ENCODE peak calls at places on chromosome 1, in nine cellular contexts. One of them, this sample, is unnamed.

GRCh38 chr1:204359474-204360255 is at the start of gene PLEKHA6:
- DNase-seq in HFFc6: peak; percentile 52
- DNase-seq in cardiac muscle cell: peak; percentile 61
- DNase-seq in OCI-LY7: no peak
- DNase-seq in GM20000: no peak
- DNase-seq in breast epithelium: no peak
- DNase-seq in MCF 10A: peak; percentile 62
- DNase-seq in brain microvascular endothelial cell: no peak
- DNase-seq in CD14-positive monocyte: no peak
- DNase-seq in this sample: peak; percentile 69

GRCh38 chr1:99465176-99465900 is 180.6 kb upstream of the PALMD start:
- DNase-seq in HFFc6: peak; percentile 87
- DNase-seq in cardiac muscle cell: peak; percentile 50
- DNase-seq in OCI-LY7: no peak
- DNase-seq in GM20000: no peak
- DNase-seq in breast epithelium: no peak
- DNase-seq in MCF 10A: peak; percentile 65
- DNase-seq in brain microvascular endothelial cell: peak; percentile 61
- DNase-seq in CD14-positive monocyte: no peak
- DNase-seq in this sample: no peak

GRCh38 chr1:33735624-33736023 is 128.3 kb upstream of the HMGB4 start:
- DNase-seq in HFFc6: peak; percentile 27
- DNase-seq in cardiac muscle cell: peak; percentile 10
- DNase-seq in OCI-LY7: no peak
- DNase-seq in GM20000: no peak
- DNase-seq in breast epithelium: no peak
- DNase-seq in MCF 10A: no peak
- DNase-seq in brain microvascular endothelial cell: no peak
- DNase-seq in CD14-positive monocyte: no peak
- DNase-seq in this sample: no peak

GRCh38 chr1:215888159-215888558 is 321.1 kb downstream of the KCTD3 start:
- DNase-seq in HFFc6: peak; percentile 25
- DNase-seq in cardiac muscle cell: no peak
- DNase-seq in OCI-LY7: no peak
- DNase-seq in GM20000: no peak
- DNase-seq in breast epithelium: no peak
- DNase-seq in MCF 10A: peak; percentile 43
- DNase-seq in brain microvascular endothelial cell: no peak
- DNase-seq in CD14-positive monocyte: no peak
- DNase-seq in this sample: no peak

GRCh38 chr1:201385299-201385891 is 7.9 kb upstream of the TNNT2 start:
- DNase-seq in HFFc6: no peak
- DNase-seq in cardiac muscle cell: peak; percentile 41
- DNase-seq in OCI-LY7: peak; percentile 63
- DNase-seq in GM20000: peak; percentile 83
- DNase-seq in breast epithelium: peak; percentile 76
- DNase-seq in MCF 10A: peak; percentile 80
- DNase-seq in brain microvascular endothelial cell: peak; percentile 37
- DNase-seq in CD14-positive monocyte: no peak
- DNase-seq in this sample: peak; percentile 71

GRCh38 chr1:94716966-94717365 is 103.2 kb upstream of the SLC44A3 start:
- DNase-seq in HFFc6: no peak
- DNase-seq in cardiac muscle cell: peak; percentile 55
- DNase-seq in OCI-LY7: no peak
- DNase-seq in GM20000: no peak
- DNase-seq in breast epithelium: no peak
- DNase-seq in MCF 10A: no peak
- DNase-seq in brain microvascular endothelial cell: no peak
- DNase-seq in CD14-positive monocyte: no peak
- DNase-seq in this sample: no peak

GRCh38 chr1:110136911-110137310 is 13.4 kb upstream of the SLC6A17 start:
- DNase-seq in HFFc6: no peak
- DNase-seq in cardiac muscle cell: no peak
- DNase-seq in OCI-LY7: no peak
- DNase-seq in GM20000: no peak
- DNase-seq in breast epithelium: no peak
- DNase-seq in MCF 10A: no peak
- DNase-seq in brain microvascular endothelial cell: no peak
- DNase-seq in CD14-positive monocyte: no peak
- DNase-seq in this sample: peak; percentile 67

GRCh38 chr1:20936621-20937020 is 149.5 kb upstream of the HP1BP3 start:
- DNase-seq in HFFc6: no peak
- DNase-seq in cardiac muscle cell: no peak
- DNase-seq in OCI-LY7: no peak
- DNase-seq in GM20000: no peak
- DNase-seq in breast epithelium: no peak
- DNase-seq in MCF 10A: no peak
- DNase-seq in brain microvascular endothelial cell: no peak
- DNase-seq in CD14-positive monocyte: no peak
- DNase-seq in this sample: no peak

GRCh38 chr1:37559080-37559479 is 2.3 kb downstream of the DNALI1 start:
- DNase-seq in HFFc6: no peak
- DNase-seq in cardiac muscle cell: no peak
- DNase-seq in OCI-LY7: no peak
- DNase-seq in GM20000: no peak
- DNase-seq in breast epithelium: no peak
- DNase-seq in MCF 10A: no peak
- DNase-seq in brain microvascular endothelial cell: no peak
- DNase-seq in CD14-positive monocyte: no peak
- DNase-seq in this sample: no peak

GRCh38 chr1:37561794-37562132 is 5.0 kb downstream of the DNALI1 start:
- DNase-seq in HFFc6: peak; percentile 40
- DNase-seq in cardiac muscle cell: peak; percentile 36
- DNase-seq in OCI-LY7: peak; percentile 64
- DNase-seq in GM20000: peak; percentile 51
- DNase-seq in breast epithelium: no peak
- DNase-seq in MCF 10A: peak; percentile 44
- DNase-seq in brain microvascular endothelial cell: peak; percentile 20
- DNase-seq in CD14-positive monocyte: no peak
- DNase-seq in this sample: peak; percentile 54

GRCh38 chr1:37562984-37563383 is 6.2 kb downstream of the DNALI1 start:
- DNase-seq in HFFc6: no peak
- DNase-seq in cardiac muscle cell: no peak
- DNase-seq in OCI-LY7: no peak
- DNase-seq in GM20000: no peak
- DNase-seq in breast epithelium: no peak
- DNase-seq in MCF 10A: no peak
- DNase-seq in brain microvascular endothelial cell: no peak
- DNase-seq in CD14-positive monocyte: no peak
- DNase-seq in this sample: no peak

GRCh38 chr1:37558411-37558810 is 1.7 kb downstream of the DNALI1 start:
- DNase-seq in HFFc6: no peak
- DNase-seq in cardiac muscle cell: no peak
- DNase-seq in OCI-LY7: no peak
- DNase-seq in GM20000: no peak
- DNase-seq in breast epithelium: no peak
- DNase-seq in MCF 10A: no peak
- DNase-seq in brain microvascular endothelial cell: no peak
- DNase-seq in CD14-positive monocyte: no peak
- DNase-seq in this sample: no peak

DNA sequence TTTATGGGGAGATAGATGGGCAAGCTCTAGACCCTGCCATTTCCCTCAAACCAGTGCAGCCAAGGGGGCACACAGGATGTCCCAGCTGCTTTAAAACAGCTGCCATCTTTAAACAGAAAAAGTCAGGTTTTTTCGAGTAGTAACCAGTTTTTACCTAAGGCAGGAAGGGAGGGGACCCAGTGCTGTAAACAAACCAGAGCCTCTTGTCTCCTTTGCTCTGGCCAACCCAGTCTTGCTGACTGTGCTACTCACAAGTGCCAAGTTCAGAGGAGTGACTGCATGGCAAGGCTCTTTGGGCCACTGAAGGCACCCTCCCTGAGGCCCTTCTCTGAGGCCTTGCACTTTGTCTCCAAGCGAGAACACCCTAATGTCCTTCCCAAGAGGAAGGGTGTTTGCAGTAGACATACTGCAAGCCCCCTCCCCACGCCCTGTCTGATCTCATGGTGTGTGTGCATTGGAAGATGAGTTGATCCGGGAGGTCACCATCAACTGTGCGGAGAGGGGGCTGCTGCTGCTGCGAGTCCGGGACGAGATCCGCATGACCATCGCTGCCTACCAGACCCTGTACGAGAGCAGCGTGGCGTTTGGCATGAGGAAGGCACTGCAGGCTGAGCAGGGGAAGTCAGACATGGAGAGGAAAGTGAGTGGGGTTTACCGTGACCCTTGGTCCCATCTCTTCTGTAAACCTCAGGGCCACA is 4.5 kb downstream of the DNALI1 start:
- DNase-seq in HFFc6: no peak
- DNase-seq in cardiac muscle cell: no peak
- DNase-seq in OCI-LY7: no peak
- DNase-seq in GM20000: no peak
- DNase-seq in breast epithelium: no peak
- DNase-seq in MCF 10A: no peak
- DNase-seq in brain microvascular endothelial cell: no peak
- DNase-seq in CD14-positive monocyte: no peak
- DNase-seq in this sample: no peak
- TF ChIP-seq CTCF in HFFc6: no peak
- TF ChIP-seq CTCF in cardiac muscle cell: no peak
- TF ChIP-seq CTCF in OCI-LY7: no peak
- TF ChIP-seq CTCF in GM20000: no peak
- TF ChIP-seq CTCF in breast epithelium: no peak
- TF ChIP-seq CTCF in MCF 10A: no peak
- TF ChIP-seq CTCF in brain microvascular endothelial cell: no peak
- TF ChIP-seq CTCF in CD14-positive monocyte: no peak
- TF ChIP-seq CTCF in this sample: no peak

GRCh38 chr1:221991221-221991620 is 249.3 kb upstream of the DUSP10 start:
- DNase-seq in HFFc6: peak; percentile 33
- DNase-seq in cardiac muscle cell: peak; percentile 43
- DNase-seq in OCI-LY7: no peak
- DNase-seq in GM20000: no peak
- DNase-seq in breast epithelium: no peak
- DNase-seq in MCF 10A: peak; percentile 40
- DNase-seq in brain microvascular endothelial cell: peak; percentile 32
- DNase-seq in CD14-positive monocyte: no peak
- DNase-seq in this sample: no peak

GRCh38 chr1:221994939-221995338 is 253.1 kb upstream of the DUSP10 start:
- DNase-seq in HFFc6: peak; percentile 77
- DNase-seq in cardiac muscle cell: peak; percentile 73
- DNase-seq in OCI-LY7: no peak
- DNase-seq in GM20000: no peak
- DNase-seq in breast epithelium: no peak
- DNase-seq in MCF 10A: no peak
- DNase-seq in brain microvascular endothelial cell: peak; percentile 78
- DNase-seq in CD14-positive monocyte: no peak
- DNase-seq in this sample: no peak

GRCh38 chr1:221992427-221992826 is 250.5 kb upstream of the DUSP10 start:
- DNase-seq in HFFc6: no peak
- DNase-seq in cardiac muscle cell: no peak
- DNase-seq in OCI-LY7: no peak
- DNase-seq in GM20000: no peak
- DNase-seq in breast epithelium: no peak
- DNase-seq in MCF 10A: no peak
- DNase-seq in brain microvascular endothelial cell: no peak
- DNase-seq in CD14-positive monocyte: no peak
- DNase-seq in this sample: peak; percentile 17

GRCh38 chr1:221994274-221994698 is 252.4 kb upstream of the DUSP10 start:
- DNase-seq in HFFc6: peak; percentile 50
- DNase-seq in cardiac muscle cell: no peak
- DNase-seq in OCI-LY7: no peak
- DNase-seq in GM20000: peak; percentile 21
- DNase-seq in breast epithelium: no peak
- DNase-seq in MCF 10A: no peak
- DNase-seq in brain microvascular endothelial cell: peak; percentile 21
- DNase-seq in CD14-positive monocyte: peak; percentile 55
- DNase-seq in this sample: peak; percentile 58

DNA sequence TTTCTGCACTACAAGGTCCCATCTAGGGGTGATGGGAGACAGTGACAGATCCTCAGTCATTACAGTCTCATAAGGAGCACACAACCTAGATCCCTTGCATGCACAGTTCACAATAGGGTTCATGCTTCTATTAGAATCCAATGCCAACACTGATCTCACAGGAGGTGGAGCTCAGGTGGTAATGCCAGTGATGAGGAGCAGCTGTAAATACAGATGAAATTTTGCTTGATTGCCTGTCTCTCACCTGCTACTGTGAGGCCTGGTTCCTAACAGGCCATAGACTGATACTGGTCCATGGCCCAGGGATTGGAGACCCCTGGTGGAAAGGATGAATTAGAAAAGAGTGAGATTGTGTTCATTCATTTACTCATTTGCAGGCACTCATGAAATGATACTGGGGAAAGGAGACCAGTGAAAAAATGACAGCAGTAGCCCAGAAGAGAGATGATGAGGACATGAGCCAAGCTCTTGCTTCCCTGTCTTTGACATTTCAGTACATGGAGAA is 251.6 kb upstream of the DUSP10 start:
- DNase-seq in HFFc6: no peak
- DNase-seq in cardiac muscle cell: no peak
- DNase-seq in OCI-LY7: no peak
- DNase-seq in GM20000: no peak
- DNase-seq in breast epithelium: no peak
- DNase-seq in MCF 10A: no peak
- DNase-seq in brain microvascular endothelial cell: no peak
- DNase-seq in CD14-positive monocyte: no peak
- DNase-seq in this sample: no peak
- TF ChIP-seq CTCF in HFFc6: peak; percentile 36
- TF ChIP-seq CTCF in cardiac muscle cell: no peak
- TF ChIP-seq CTCF in OCI-LY7: peak; percentile 13
- TF ChIP-seq CTCF in GM20000: no peak
- TF ChIP-seq CTCF in breast epithelium: no peak
- TF ChIP-seq CTCF in MCF 10A: no peak
- TF ChIP-seq CTCF in brain microvascular endothelial cell: peak; percentile 26
- TF ChIP-seq CTCF in CD14-positive monocyte: no peak
- TF ChIP-seq CTCF in this sample: no peak

DNA sequence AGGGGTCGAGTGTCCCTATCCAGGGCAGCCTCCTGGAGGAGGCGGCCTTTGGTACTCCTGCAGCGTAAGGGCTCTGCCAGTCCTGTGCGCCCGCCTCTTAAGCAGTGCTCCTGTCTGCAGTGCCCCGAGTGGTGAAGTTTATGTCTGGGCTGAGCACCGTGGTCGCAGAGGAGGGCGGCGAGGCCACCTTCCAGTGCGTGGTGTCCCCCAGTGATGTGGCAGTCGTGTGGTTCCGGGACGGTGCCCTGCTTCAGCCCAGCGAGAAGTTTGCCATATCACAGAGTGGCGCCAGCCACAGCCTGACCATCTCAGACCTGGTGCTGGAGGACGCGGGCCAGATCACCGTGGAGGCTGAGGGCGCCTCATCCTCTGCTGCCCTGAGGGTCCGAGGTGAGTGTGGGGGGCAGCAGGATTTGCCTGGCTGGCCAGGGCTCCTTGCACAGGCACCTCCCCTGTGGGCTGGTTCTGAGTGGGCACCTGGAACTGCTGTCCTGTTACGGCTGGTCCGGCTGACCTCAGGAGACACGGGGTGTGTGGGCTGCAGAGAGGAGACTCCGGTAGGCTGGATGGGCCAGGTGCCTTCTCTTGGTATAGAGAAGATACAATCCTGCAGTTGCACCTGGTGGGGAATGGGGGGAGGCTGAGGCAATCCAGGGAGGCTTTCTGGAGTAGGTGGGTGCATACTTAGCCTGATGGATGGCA is 66.8 kb downstream of the OBSCN start:
- DNase-seq in HFFc6: no peak
- DNase-seq in cardiac muscle cell: no peak
- DNase-seq in OCI-LY7: no peak
- DNase-seq in GM20000: no peak
- DNase-seq in breast epithelium: no peak
- DNase-seq in MCF 10A: no peak
- DNase-seq in brain microvascular endothelial cell: no peak
- DNase-seq in CD14-positive monocyte: no peak
- DNase-seq in this sample: no peak
- TF ChIP-seq CTCF in HFFc6: no peak
- TF ChIP-seq CTCF in cardiac muscle cell: no peak
- TF ChIP-seq CTCF in OCI-LY7: no peak
- TF ChIP-seq CTCF in GM20000: no peak
- TF ChIP-seq CTCF in breast epithelium: no peak
- TF ChIP-seq CTCF in MCF 10A: no peak
- TF ChIP-seq CTCF in brain microvascular endothelial cell: no peak
- TF ChIP-seq CTCF in CD14-positive monocyte: no peak
- TF ChIP-seq CTCF in this sample: no peak

DNA sequence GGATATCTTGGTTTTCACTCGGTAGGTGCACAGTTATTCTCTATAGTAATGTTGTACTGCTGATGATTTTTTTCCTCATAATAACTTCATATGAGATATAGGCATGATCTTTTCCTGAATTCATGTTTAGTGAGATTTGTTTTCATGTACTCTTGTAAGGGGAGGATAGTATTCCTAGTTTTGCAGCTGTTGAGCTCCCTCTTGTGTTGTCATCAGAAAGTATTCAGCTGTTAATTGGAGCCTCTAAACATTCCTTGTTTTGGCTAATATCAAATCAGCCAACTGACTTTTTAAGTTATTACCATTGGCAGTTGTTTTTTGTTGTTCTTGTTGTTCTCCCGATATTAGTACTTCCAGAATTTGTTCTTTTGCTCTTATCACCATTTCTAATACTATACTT is 24.4 kb downstream of the OR10R2 start:
- DNase-seq in HFFc6: no peak
- DNase-seq in cardiac muscle cell: peak; percentile 36
- DNase-seq in OCI-LY7: peak; percentile 24
- DNase-seq in GM20000: peak; percentile 10
- DNase-seq in breast epithelium: no peak
- DNase-seq in MCF 10A: peak; percentile 47
- DNase-seq in brain microvascular endothelial cell: no peak
- DNase-seq in CD14-positive monocyte: no peak
- DNase-seq in this sample: no peak
- TF ChIP-seq CTCF in HFFc6: no peak
- TF ChIP-seq CTCF in cardiac muscle cell: peak; percentile 24
- TF ChIP-seq CTCF in OCI-LY7: peak; percentile 67
- TF ChIP-seq CTCF in GM20000: no peak
- TF ChIP-seq CTCF in breast epithelium: no peak
- TF ChIP-seq CTCF in MCF 10A: peak; percentile 25
- TF ChIP-seq CTCF in brain microvascular endothelial cell: no peak
- TF ChIP-seq CTCF in CD14-positive monocyte: peak; percentile 52
- TF ChIP-seq CTCF in this sample: no peak